ENCODE peak calls at places on chromosomes 7 and 10, in five cellular contexts. T is transverse colon, Z is foreskin fibroblast, S is kidney, U is AG04449. M is an unnamed sample.

GRCh38 chr7:50560865-50561351 is 4.3 kb downstream of the DDC start:
- DNase-seq in T (no peak), Z (no peak), S (no peak), U (no peak), M (no peak)

GRCh38 chr7:10257438-10257837 is 716.2 kb upstream of the PHF14 start:
- DNase-seq in T (no peak), Z (no peak), S (no peak), U (no peak), M (no peak)

GRCh38 chr7:1200045-1200444 is 32.6 kb upstream of the UNCX start:
- DNase-seq in T (no peak), Z (no peak), S (no peak), U (no peak), M (no peak)

GRCh38 chr10:3503299-3503698 is 281.7 kb downstream of the KLF6 start:
- DNase-seq in T (no peak), Z (no peak), S (no peak), U (no peak), M (no peak)

GRCh38 chr10:49418328-49418727 is 22.4 kb upstream of the DRGX start:
- DNase-seq in T (no peak), Z (no peak), S (no peak), U (no peak), M (no peak)

GRCh38 chr10:86899670-86900276 is 57.6 kb downstream of the MMRN2 start:
- DNase-seq in T (peak; percentile 71), Z (peak; percentile 47), S (no peak), U (peak; percentile 10), M (no peak)

GRCh38 chr7:128812514-128813168 is 17.6 kb upstream of the FLNC start:
- DNase-seq in T (peak; percentile 22), Z (no peak), S (no peak), U (no peak), M (no peak)

GRCh38 chr10:15684768-15685167 is 35.0 kb downstream of the ITGA8 start:
- DNase-seq in T (no peak), Z (no peak), S (no peak), U (no peak), M (no peak)

GRCh38 chr7:139647085-139647484 is 123.6 kb downstream of the CLEC2L start:
- DNase-seq in T (no peak), Z (no peak), S (no peak), U (no peak), M (no peak)

GRCh38 chr7:151689196-151689971 is 169.7 kb upstream of the RHEB start:
- DNase-seq in T (no peak), Z (no peak), S (peak; percentile 87), U (no peak), M (no peak)

GRCh38 chr10:102994551-102995295 is 76.6 kb downstream of the CNNM2 start:
- DNase-seq in T (no peak), Z (no peak), S (no peak), U (no peak), M (no peak)

GRCh38 chr7:30062587-30062986 is 34.4 kb downstream of the PLEKHA8 start:
- DNase-seq in T (no peak), Z (peak; percentile 23), S (no peak), U (no peak), M (peak; percentile 28)

GRCh38 chr7:117237646-117238045 is 85.2 kb downstream of the WNT2 start:
- DNase-seq in T (no peak), Z (no peak), S (no peak), U (no peak), M (no peak)

GRCh38 chr7:22732556-22733126 is 5.6 kb downstream of the IL6 start:
- DNase-seq in T (no peak), Z (no peak), S (no peak), U (no peak), M (no peak)

GRCh38 chr7:125412890-125413665 is 483.5 kb upstream of the POT1 start:
- DNase-seq in T (no peak), Z (no peak), S (no peak), U (no peak), M (no peak)

GRCh38 chr7:41967156-41967555 is 264.3 kb upstream of the INHBA start:
- DNase-seq in T (no peak), Z (peak; percentile 56), S (no peak), U (no peak), M (no peak)

GRCh38 chr10:49161411-49161997 is 26.7 kb downstream of the TMEM273 start:
- DNase-seq in T (no peak), Z (peak; percentile 43), S (no peak), U (no peak), M (no peak)

GRCh38 chr10:91410638-91411367 is 659 bp downstream of the HECTD2 start:
- DNase-seq in T (no peak), Z (peak; percentile 10), S (no peak), U (no peak), M (no peak)

GRCh38 chr7:106858618-106859532 is 6.2 kb upstream of the PIK3CG start:
- DNase-seq in T (peak; percentile 31), Z (no peak), S (peak; percentile 79), U (no peak), M (no peak)

GRCh38 chr10:96073722-96074121 is 30.3 kb downstream of the CCNJ start:
- DNase-seq in T (no peak), Z (peak; percentile 75), S (no peak), U (no peak), M (peak; percentile 46)

GRCh38 chr7:2734084-2734601 is 46.1 kb downstream of the AMZ1 start:
- DNase-seq in T (no peak), Z (no peak), S (no peak), U (no peak), M (no peak)

GRCh38 chr7:33710608-33711007 is 194.7 kb upstream of the BMPER start:
- DNase-seq in T (no peak), Z (no peak), S (no peak), U (no peak), M (no peak)

GRCh38 chr7:130909161-130909836 is 175.3 kb upstream of the KLF14 start:
- DNase-seq in T (no peak), Z (no peak), S (no peak), U (no peak), M (no peak)

GRCh38 chr10:73858013-73858708 is 16.2 kb downstream of the CAMK2G start:
- DNase-seq in T (no peak), Z (no peak), S (no peak), U (no peak), M (no peak)

GRCh38 chr7:11946794-11947193 is 114.8 kb upstream of the THSD7A start:
- DNase-seq in T (no peak), Z (no peak), S (no peak), U (no peak), M (no peak)

GRCh38 chr10:131017566-131018285 is 293.8 kb downstream of the TCERG1L start:
- DNase-seq in T (no peak), Z (no peak), S (no peak), U (no peak), M (no peak)

GRCh38 chr10:14102056-14102455 is 228.7 kb downstream of the FRMD4A start:
- DNase-seq in T (no peak), Z (no peak), S (no peak), U (no peak), M (no peak)

GRCh38 chr10:69726850-69727249 is 74.9 kb upstream of the COL13A1 start:
- DNase-seq in T (no peak), Z (no peak), S (no peak), U (no peak), M (no peak)

GRCh38 chr10:35471455-35471854 is 133.7 kb upstream of the GJD4 start:
- DNase-seq in T (no peak), Z (no peak), S (no peak), U (no peak), M (no peak)

GRCh38 chr7:100586266-100587025 is at the start of gene FBXO24:
- DNase-seq in T (peak; percentile 100), Z (peak; percentile 100), S (peak; percentile 100), U (peak; percentile 100), M (peak; percentile 100)

GRCh38 chr7:4731803-4732202 is 43.6 kb upstream of the AP5Z1 start:
- DNase-seq in T (no peak), Z (no peak), S (no peak), U (no peak), M (no peak)

GRCh38 chr7:36762394-36762793 is 38.1 kb upstream of the AOAH start:
- DNase-seq in T (no peak), Z (no peak), S (no peak), U (no peak), M (no peak)

GRCh38 chr7:155780884-155781283 is 31.4 kb downstream of the SHH start:
- DNase-seq in T (no peak), Z (no peak), S (no peak), U (no peak), M (no peak)

GRCh38 chr10:121611431-121612159 is 13.4 kb upstream of the FGFR2 start:
- DNase-seq in T (no peak), Z (no peak), S (no peak), U (no peak), M (no peak)

GRCh38 chr10:65581426-65582026 is 1344.3 kb upstream of the LRRTM3 start:
- DNase-seq in T (no peak), Z (no peak), S (no peak), U (no peak), M (no peak)

GRCh38 chr10:88944813-88945212 is 7.8 kb downstream of the ACTA2 start:
- DNase-seq in T (no peak), Z (no peak), S (no peak), U (no peak), M (no peak)

GRCh38 chr10:57657164-57657765 is 610.4 kb downstream of the IPMK start:
- DNase-seq in T (peak; percentile 31), Z (peak; percentile 19), S (no peak), U (no peak), M (peak; percentile 8)

GRCh38 chr10:11838298-11838852 is 15.2 kb downstream of the PROSER2 start:
- DNase-seq in T (no peak), Z (no peak), S (no peak), U (no peak), M (no peak)

GRCh38 chr7:94335586-94335985 is 59.1 kb upstream of the COL1A2 start:
- DNase-seq in T (no peak), Z (no peak), S (no peak), U (no peak), M (no peak)

GRCh38 chr7:69433086-69433485 is 165.2 kb upstream of the AUTS2 start:
- DNase-seq in T (no peak), Z (no peak), S (no peak), U (no peak), M (no peak)
- H3K4me3 ChIP-seq in T (no peak overlapping the region), Z (no peak overlapping the region), S (no peak overlapping the region), U (no peak overlapping the region), M (no peak overlapping the region)

GRCh38 chr10:2137549-2138174 is 400.3 kb upstream of the ADARB2 start:
- DNase-seq in T (no peak), Z (no peak), S (no peak), U (no peak), M (no peak)
- TF ChIP-seq CTCF in T (no peak), Z (no peak), S (peak; percentile 26), U (no peak), M (no peak)

DNA sequence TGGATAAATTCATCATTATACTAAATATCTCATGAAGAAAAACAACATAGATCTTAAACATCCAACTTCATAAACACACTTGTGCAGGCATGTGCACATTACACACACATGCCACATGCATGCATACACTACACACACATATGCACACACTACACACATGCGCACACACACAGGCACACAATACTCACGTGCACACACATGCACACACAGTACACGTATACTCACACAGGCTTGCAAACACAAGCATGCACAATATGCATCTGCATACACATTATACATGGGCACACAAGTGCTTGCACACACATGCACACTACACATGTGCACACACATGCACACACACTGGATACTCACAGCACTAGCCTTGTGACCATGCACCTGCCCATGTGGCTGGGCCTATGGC is 105.2 kb downstream of the ADARB2 start:
- DNase-seq in T (no peak), Z (no peak), S (peak; percentile 41), U (no peak), M (no peak)
- H3K4me3 ChIP-seq in T (no peak overlapping the region), Z (no peak overlapping the region), S (no peak overlapping the region), U (no peak overlapping the region), M (no peak overlapping the region)

GRCh38 chr7:101625076-101625914 is 3.8 kb downstream of the MYL10 start:
- DNase-seq in T (no peak), Z (no peak), S (no peak), U (no peak), M (no peak)
- TF ChIP-seq CTCF in T (no peak), Z (peak; percentile 14), S (no peak), U (no peak), M (peak; percentile 34)

M was measured in AG09309.